ENCODE peak calls at places on chromosomes 6 and 20, in five cellular contexts. A is CD8-positive, alpha-beta T cell; Z is brain microvascular endothelial cell; E is RWPE2; Y is heart left ventricle. J is an unnamed sample.

GRCh38 chr6:76972463-76972862 is 490.8 kb downstream of the HTR1B start:
- DNase-seq in A (no peak), Z (no peak), E (no peak), Y (no peak), J (no peak)

GRCh38 chr6:160010067-160010466 is 41.2 kb downstream of the IGF2R start:
- DNase-seq in A (no peak), Z (peak), E (no peak), Y (no peak), J (no peak)

GRCh38 chr6:42783876-42784738 is 2.3 kb downstream of the BICRAL start:
- DNase-seq in A (no peak), Z (peak), E (no peak), Y (no peak), J (no peak)

GRCh38 chr20:6886065-6886729 is 118.7 kb downstream of the BMP2 start:
- DNase-seq in A (no peak), Z (no peak), E (no peak), Y (no peak), J (no peak)

GRCh38 chr20:32577657-32578056 is 7.5 kb downstream of the NOL4L start:
- DNase-seq in A (no peak), Z (peak), E (no peak), Y (no peak), J (no peak)

GRCh38 chr6:91317247-91317646 is 730.4 kb upstream of the MAP3K7 start:
- DNase-seq in A (no peak), Z (no peak), E (no peak), Y (no peak), J (no peak)

GRCh38 chr6:160267102-160267501 is 8.5 kb upstream of the SLC22A2 start:
- DNase-seq in A (no peak), Z (no peak), E (no peak), Y (peak), J (no peak)

GRCh38 chr6:36851149-36851614 is 11.9 kb upstream of the CPNE5 start:
- DNase-seq in A (no peak), Z (peak), E (no peak), Y (no peak), J (peak)

GRCh38 chr6:33161354-33162320 is 30.6 kb downstream of the COL11A2 start:
- DNase-seq in A (peak), Z (peak), E (peak), Y (peak), J (peak)

GRCh38 chr20:13262701-13263335 is 41.7 kb downstream of the ISM1 start:
- DNase-seq in A (no peak), Z (no peak), E (no peak), Y (no peak), J (no peak)

GRCh38 chr6:34248198-34248726 is 544 bp downstream of the SMIM29 start:
- DNase-seq in A (no peak), Z (no peak), E (no peak), Y (peak), J (peak)

GRCh38 chr20:5183731-5184474 is 57.1 kb downstream of the CDS2 start:
- DNase-seq in A (no peak), Z (no peak), E (no peak), Y (no peak), J (no peak)

GRCh38 chr6:168060521-168060931 is 18.5 kb downstream of the FRMD1 start:
- DNase-seq in A (no peak), Z (peak), E (no peak), Y (peak), J (peak)

GRCh38 chr6:153727910-153728309 is 311.1 kb upstream of the OPRM1 start:
- DNase-seq in A (no peak), Z (peak), E (no peak), Y (no peak), J (no peak)

GRCh38 chr20:47541355-47541922 is 39.8 kb downstream of the NCOA3 start:
- DNase-seq in A (no peak), Z (no peak), E (no peak), Y (no peak), J (no peak)

GRCh38 chr6:41167173-41167963 is 4.5 kb upstream of the TREM2 start:
- DNase-seq in A (no peak), Z (peak), E (no peak), Y (no peak), J (no peak)

GRCh38 chr6:903746-904145 is 210.8 kb upstream of the EXOC2 start:
- DNase-seq in A (no peak), Z (peak), E (no peak), Y (no peak), J (no peak)

GRCh38 chr6:16683524-16684194 is 77.6 kb downstream of the ATXN1 start:
- DNase-seq in A (no peak), Z (peak), E (peak), Y (peak), J (peak)

GRCh38 chr6:143734641-143735063 is 56.9 kb downstream of the PHACTR2 start:
- DNase-seq in A (no peak), Z (no peak), E (no peak), Y (no peak), J (no peak)

GRCh38 chr20:34604980-34605788 is 46.7 kb downstream of the MAP1LC3A start:
- DNase-seq in A (no peak), Z (peak), E (no peak), Y (no peak), J (no peak)

GRCh38 chr20:297098-297924 is at the start of gene ZCCHC3:
- DNase-seq in A (peak), Z (peak), E (peak), Y (peak), J (peak)

GRCh38 chr20:51354769-51355319 is 187.7 kb downstream of the NFATC2 start:
- DNase-seq in A (no peak), Z (peak), E (peak), Y (no peak), J (no peak)

GRCh38 chr20:347640-348484 is 951 bp downstream of the NRSN2 start:
- DNase-seq in A (peak), Z (peak), E (peak), Y (peak), J (peak)

GRCh38 chr20:41340327-41341055 is at the start of gene LPIN3:
- DNase-seq in A (no peak), Z (peak), E (peak), Y (peak), J (peak)

GRCh38 chr6:162343196-162343901 is 384.2 kb downstream of the PRKN start:
- DNase-seq in A (no peak), Z (no peak), E (no peak), Y (no peak), J (no peak)

GRCh38 chr6:158660331-158660730 is 10.5 kb downstream of the SYTL3 start:
- DNase-seq in A (no peak), Z (no peak), E (no peak), Y (no peak), J (peak)

GRCh38 chr6:105184921-105185320 is 5.1 kb upstream of the POPDC3 start:
- DNase-seq in A (no peak), Z (peak), E (no peak), Y (no peak), J (no peak)

GRCh38 chr6:6771964-6772363 is 183.4 kb downstream of the LY86 start:
- DNase-seq in A (no peak), Z (no peak), E (no peak), Y (no peak), J (no peak)

GRCh38 chr20:60250251-60250650 is 292.0 kb downstream of the CDH26 start:
- DNase-seq in A (no peak), Z (no peak), E (no peak), Y (no peak), J (no peak)

GRCh38 chr6:127069659-127070279 is 48.7 kb upstream of the RSPO3 start:
- DNase-seq in A (no peak), Z (peak), E (no peak), Y (no peak), J (no peak)

GRCh38 chr20:5156670-5157448 is 30.1 kb downstream of the CDS2 start:
- DNase-seq in A (no peak), Z (peak), E (no peak), Y (no peak), J (no peak)

GRCh38 chr6:52877168-52877567 is 32.3 kb downstream of the GSTA3 start:
- DNase-seq in A (no peak), Z (peak), E (no peak), Y (no peak), J (no peak)

GRCh38 chr6:133456439-133456838 is 215.3 kb downstream of the EYA4 start:
- DNase-seq in A (no peak), Z (no peak), E (no peak), Y (no peak), J (no peak)

GRCh38 chr6:63740709-63741108 is 105.1 kb downstream of the PHF3 start:
- DNase-seq in A (no peak), Z (peak), E (no peak), Y (no peak), J (no peak)

GRCh38 chr20:15045246-15045645 is 707.8 kb upstream of the FLRT3 start:
- DNase-seq in A (no peak), Z (no peak), E (no peak), Y (no peak), J (no peak)

GRCh38 chr6:158758464-158758863 is 60.7 kb downstream of the EZR start:
- DNase-seq in A (no peak), Z (no peak), E (no peak), Y (peak), J (no peak)

DNA sequence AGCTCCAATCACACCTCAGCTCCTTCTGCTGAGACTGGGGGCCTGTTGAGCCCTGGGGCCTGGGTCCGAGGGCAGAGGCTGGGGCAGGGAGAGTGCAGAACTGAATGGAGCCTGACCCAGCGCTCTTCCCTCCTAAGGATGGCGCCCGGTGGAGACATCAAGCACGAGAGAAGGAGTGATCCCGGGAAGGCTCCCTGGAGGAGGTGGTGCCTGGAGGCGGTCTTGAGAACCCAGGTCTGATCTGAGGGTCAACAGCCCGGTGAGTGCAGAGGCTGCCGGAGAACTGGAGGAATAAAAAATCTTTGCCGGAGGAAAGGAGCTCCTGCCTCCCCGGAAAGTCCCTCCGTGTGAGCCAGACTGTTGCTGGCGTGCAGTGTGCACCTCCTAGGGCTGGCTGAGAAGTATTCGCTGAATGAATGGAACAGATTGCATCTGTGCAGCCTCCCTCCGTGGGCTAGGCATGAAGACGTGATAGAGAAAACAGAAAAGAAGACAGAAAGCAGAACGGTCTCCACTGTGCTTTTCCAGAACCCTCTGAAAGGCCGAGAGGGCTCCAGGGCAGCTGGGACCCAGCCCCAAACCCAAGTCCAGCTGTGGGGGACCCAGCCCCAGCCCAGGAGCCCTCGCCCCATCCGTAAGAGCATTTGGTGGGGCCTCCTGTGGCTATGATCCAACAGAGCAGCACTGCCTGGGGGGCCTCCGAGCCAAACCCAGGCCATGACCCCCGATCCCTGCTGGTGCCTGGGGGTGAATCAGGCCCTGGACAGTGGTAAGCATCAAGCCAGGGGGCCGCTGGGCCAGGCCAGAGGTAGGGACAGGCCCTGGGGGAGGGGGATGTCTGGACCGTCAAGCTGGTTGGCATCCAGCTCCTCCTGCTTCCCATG is 6.9 kb upstream of the HRH3 start:
- DNase-seq in A (no peak), Z (no peak), E (no peak), Y (no peak), J (no peak)
- H3K27ac ChIP-seq in A (no peak), Z (no peak), E (no peak), Y (no peak), J (no peak)

GRCh38 chr6:10901751-10902150 is 14.9 kb downstream of the SYCP2L start:
- DNase-seq in A (no peak), Z (no peak), E (no peak), Y (no peak), J (no peak)
- H3K4me3 ChIP-seq in A (no peak), Z (no peak), E (no peak), Y (no peak), J (no peak)

GRCh38 chr6:79712144-79712543 is 81.0 kb downstream of the SH3BGRL2 start:
- DNase-seq in A (no peak), Z (no peak), E (no peak), Y (no peak), J (no peak)

GRCh38 chr6:79710127-79710526 is 79.0 kb downstream of the SH3BGRL2 start:
- DNase-seq in A (no peak), Z (no peak), E (no peak), Y (no peak), J (no peak)

GRCh38 chr6:79712616-79713015 is 81.5 kb downstream of the SH3BGRL2 start:
- DNase-seq in A (no peak), Z (no peak), E (no peak), Y (no peak), J (no peak)

GRCh38 chr6:79711167-79711566 is 80.0 kb downstream of the SH3BGRL2 start:
- DNase-seq in A (no peak), Z (no peak), E (no peak), Y (no peak), J (no peak)

DNA sequence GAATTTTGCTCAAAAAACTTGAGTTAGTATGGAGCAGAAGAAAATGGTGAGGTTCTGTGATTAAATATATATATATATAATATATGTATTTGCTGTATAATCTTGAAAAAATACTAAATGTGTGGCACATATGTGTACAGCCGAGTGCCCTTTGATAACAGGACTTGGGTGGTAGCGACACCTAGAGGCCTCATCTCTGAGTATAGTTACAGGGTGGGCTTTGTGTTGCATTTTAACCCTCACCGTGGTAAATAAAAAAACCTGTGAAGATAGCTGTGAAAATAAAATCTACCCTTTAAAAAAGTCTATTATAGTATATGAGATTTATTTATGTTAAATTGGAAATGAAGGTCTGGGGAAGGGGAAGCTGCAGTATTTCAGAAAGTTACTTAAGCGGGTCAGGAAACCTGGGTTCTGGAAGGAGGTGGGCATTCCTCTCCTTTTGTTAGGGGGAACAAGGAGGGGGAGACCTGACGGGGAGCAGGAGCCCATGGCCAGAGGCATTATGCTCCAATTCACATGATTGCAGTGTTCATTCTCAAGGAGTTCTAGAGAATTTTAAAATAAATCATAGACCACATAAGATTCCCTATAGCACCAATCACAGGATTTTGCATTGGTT is 82.7 kb downstream of the SH3BGRL2 start:
- DNase-seq in A (peak), Z (peak), E (no peak), Y (no peak), J (peak)
- TF ChIP-seq CTCF in A (peak), Z (peak), E (peak), Y (peak), J (peak)

GRCh38 chr6:24329451-24329850 is 28.4 kb downstream of the DCDC2 start:
- DNase-seq in A (no peak), Z (no peak), E (no peak), Y (no peak), J (no peak)
- H3K27ac ChIP-seq in A (no peak), Z (no peak), E (no peak), Y (no peak), J (no peak)

J was measured in colonic mucosa.